ENCODE peak calls at places on chromosomes 6 and 20, in five cellular contexts. J is fibroblast of the aortic adventitia; P is lung; O is naive thymus-derived CD4-positive, alpha-beta T cell; Y is naive thymus-derived CD8-positive, alpha-beta T cell. A is an unnamed sample.

GRCh38 chr6:37777272-37777736 is 42.2 kb upstream of the ZFAND3 start:
- DNase-seq in O (no peak), P (no peak), Y (no peak), J (no peak), A (no peak)

GRCh38 chr6:30164714-30165113 is 1.4 kb downstream of the TRIM15 start:
- DNase-seq in O (no peak), J (no peak), P (no peak), Y (no peak), A (no peak)

GRCh38 chr20:38272398-38272797 is 11.9 kb upstream of the KIAA1755 start:
- DNase-seq in P (no peak), O (no peak), J (peak), Y (no peak), A (no peak)

GRCh38 chr6:108260126-108260808 is 573 bp downstream of the SNX3 start:
- DNase-seq in J (peak), Y (no peak), O (no peak), P (no peak), A (peak)

GRCh38 chr6:146358341-146359046 is 185.1 kb upstream of the RAB32 start:
- DNase-seq in P (no peak), Y (no peak), O (no peak), J (peak), A (no peak)

GRCh38 chr20:57012691-57013090 is 253.8 kb downstream of the BMP7 start:
- DNase-seq in Y (no peak), P (no peak), J (no peak), O (no peak), A (no peak)

GRCh38 chr6:38708483-38708882 is 5.5 kb upstream of the GLO1 start:
- DNase-seq in J (no peak), P (no peak), Y (no peak), O (no peak), A (no peak)

GRCh38 chr20:829531-829930 is 4.0 kb upstream of the FAM110A start:
- DNase-seq in P (no peak), J (peak), O (no peak), Y (no peak), A (no peak)

GRCh38 chr20:62885808-62886708 is 24.4 kb upstream of the TCFL5 start:
- DNase-seq in J (no peak), Y (no peak), O (no peak), P (no peak), A (no peak)

GRCh38 chr20:53900380-53900999 is 169.9 kb downstream of the BCAS1 start:
- DNase-seq in O (no peak), P (no peak), J (peak), Y (no peak), A (no peak)

GRCh38 chr6:139778688-139779087 is 404.2 kb upstream of the CITED2 start:
- DNase-seq in O (no peak), P (no peak), J (peak), Y (no peak), A (no peak)

GRCh38 chr6:104956663-104957294 is at the start of gene LIN28B:
- DNase-seq in P (no peak), O (no peak), J (no peak), Y (no peak), A (no peak)

GRCh38 chr6:137811121-137811911 is 55.7 kb upstream of the TNFAIP3 start:
- DNase-seq in O (peak), P (peak), Y (peak), J (peak), A (peak)

GRCh38 chr6:138403324-138403800 is 661 bp upstream of the HEBP2 start:
- DNase-seq in Y (peak), J (no peak), P (peak), O (peak), A (no peak)

GRCh38 chr20:52959125-52959524 is 13.0 kb upstream of the TSHZ2 start:
- DNase-seq in O (no peak), Y (no peak), P (no peak), J (no peak), A (peak)

GRCh38 chr6:128121610-128122009 is 220.8 kb upstream of the THEMIS start:
- DNase-seq in J (no peak), P (no peak), Y (no peak), O (no peak), A (no peak)

GRCh38 chr6:133957780-133958242 is 4.8 kb downstream of the TBPL1 start:
- DNase-seq in J (no peak), Y (no peak), O (no peak), P (no peak), A (no peak)

GRCh38 chr6:149317656-149318571 is at the start of gene TAB2:
- DNase-seq in J (no peak), P (peak), Y (peak), O (peak), A (peak)

GRCh38 chr6:130134594-130134993 is 88.2 kb downstream of the SAMD3 start:
- DNase-seq in P (no peak), Y (no peak), O (no peak), J (no peak), A (no peak)

GRCh38 chr6:33299237-33299944 is 649 bp upstream of the RGL2 start:
- DNase-seq in O (peak), Y (peak), J (peak), P (peak), A (peak)

GRCh38 chr20:611843-612185 is 1.7 kb upstream of the TCF15 start:
- DNase-seq in O (no peak), J (no peak), Y (no peak), P (no peak), A (no peak)

GRCh38 chr20:21465799-21466198 is 48.1 kb downstream of the NKX2-2 start:
- DNase-seq in J (no peak), Y (no peak), P (no peak), O (no peak), A (no peak)

GRCh38 chr6:38749473-38749872 is 34.4 kb downstream of the DNAH8 start:
- DNase-seq in P (no peak), J (no peak), O (no peak), Y (no peak), A (no peak)

GRCh38 chr20:58584881-58585752 is 66.0 kb upstream of the STX16 start:
- DNase-seq in J (peak), Y (no peak), O (no peak), P (no peak), A (no peak)

GRCh38 chr6:21349834-21350233 is 243.7 kb upstream of the SOX4 start:
- DNase-seq in O (no peak), Y (no peak), P (no peak), J (no peak), A (no peak)

GRCh38 chr6:125668071-125668470 is 81.4 kb upstream of the HEY2 start:
- DNase-seq in Y (no peak), O (no peak), P (no peak), J (no peak), A (no peak)

GRCh38 chr6:131789219-131789618 is 18.6 kb upstream of the ENPP1 start:
- DNase-seq in Y (no peak), P (no peak), O (no peak), J (no peak), A (no peak)

A was measured in prostate gland.